ENCODE peak calls at places on chromosomes 3 and 15, in nine cellular contexts. Q is psoas muscle, S is progenitor cell of endocrine pancreas, K is fibroblast of lung, H is thyroid gland, Y is epithelial cell of esophagus, G is cardiac fibroblast, X is astrocyte of the spinal cord, W is right lobe of liver. C is an unnamed sample.

GRCh38 chr15:43977072-43977884 is 150.5 kb downstream of the WDR76 start:
- DNase-seq in Q (no peak), S (no peak), K (peak), H (no peak), Y (no peak), G (peak), X (no peak), W (no peak), C (no peak)

GRCh38 chr15:43204016-43204901 is 16.6 kb downstream of the EPB42 start:
- DNase-seq in Q (peak), S (no peak), K (peak), H (peak), Y (peak), G (peak), X (peak), W (no peak), C (peak)

GRCh38 chr3:150890320-150890719 is 14.9 kb downstream of the MINDY4B start:
- DNase-seq in Q (no peak), S (no peak), K (no peak), H (no peak), Y (no peak), G (peak), X (no peak), W (no peak), C (peak)

GRCh38 chr15:56410712-56411111 is 45.5 kb downstream of the TEX9 start:
- DNase-seq in Q (no peak), S (no peak), K (no peak), H (no peak), Y (no peak), G (no peak), X (no peak), W (no peak), C (no peak)

GRCh38 chr3:18443670-18444596 is 18.8 kb upstream of the SATB1 start:
- DNase-seq in Q (peak), S (peak), K (peak), H (peak), Y (no peak), G (no peak), X (no peak), W (peak), C (no peak)

GRCh38 chr15:62503451-62503850 is 338.4 kb upstream of the C2CD4B start:
- DNase-seq in Q (peak), S (no peak), K (peak), H (peak), Y (no peak), G (peak), X (peak), W (no peak), C (peak)

GRCh38 chr3:65776494-65776893 is 262.2 kb downstream of the MAGI1 start:
- DNase-seq in Q (no peak), S (no peak), K (peak), H (no peak), Y (peak), G (no peak), X (no peak), W (no peak), C (no peak)

GRCh38 chr3:158492685-158493084 is 78.3 kb upstream of the MLF1 start:
- DNase-seq in Q (no peak), S (no peak), K (no peak), H (no peak), Y (no peak), G (no peak), X (no peak), W (no peak), C (no peak)

GRCh38 chr3:120432105-120432860 is 18.5 kb downstream of the FSTL1 start:
- DNase-seq in Q (no peak), S (no peak), K (peak), H (peak), Y (no peak), G (peak), X (peak), W (no peak), C (no peak)

DNA sequence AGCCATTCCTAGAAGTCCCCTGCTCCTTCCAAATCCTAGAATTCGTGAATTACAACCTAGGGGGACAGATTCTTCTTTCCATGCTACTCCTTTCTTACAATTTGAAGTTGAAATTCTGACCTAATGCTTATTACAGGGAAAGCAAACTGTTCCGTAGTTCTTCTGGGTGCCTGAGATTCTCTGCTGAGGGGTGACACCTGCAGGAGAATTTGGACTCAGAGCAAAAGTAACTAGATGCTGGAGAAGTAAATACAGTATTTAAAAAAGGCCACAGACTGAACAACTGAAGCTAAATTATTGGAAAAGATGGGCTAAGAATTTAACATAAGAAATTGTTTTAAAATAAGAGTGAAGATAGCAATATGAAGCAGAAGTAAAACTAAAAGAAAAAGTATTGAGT is 37.9 kb downstream of the ACAD9 start:
- DNase-seq in Q (no peak), S (no peak), K (no peak), H (no peak), Y (no peak), G (no peak), X (no peak), W (no peak), C (no peak)
- TF ChIP-seq CTCF in Q (no peak), S (no peak), K (no peak), H (no peak), Y (peak), G (no peak), X (peak), W (peak), C (no peak)

GRCh38 chr3:142960322-142960850 is 3.1 kb downstream of the PAQR9 start:
- DNase-seq in Q (no peak), S (no peak), K (no peak), H (no peak), Y (no peak), G (no peak), X (no peak), W (no peak), C (no peak)

GRCh38 chr3:142961539-142961938 is 1.9 kb downstream of the PAQR9 start:
- DNase-seq in Q (no peak), S (no peak), K (no peak), H (no peak), Y (no peak), G (no peak), X (no peak), W (no peak), C (no peak)

GRCh38 chr3:142962520-142963265 is 781 bp downstream of the PAQR9 start:
- DNase-seq in Q (no peak), S (no peak), K (no peak), H (no peak), Y (no peak), G (no peak), X (no peak), W (peak), C (no peak)

GRCh38 chr3:142962175-142962519 is 1.3 kb downstream of the PAQR9 start:
- DNase-seq in Q (no peak), S (no peak), K (no peak), H (no peak), Y (no peak), G (no peak), X (no peak), W (no peak), C (no peak)

DNA sequence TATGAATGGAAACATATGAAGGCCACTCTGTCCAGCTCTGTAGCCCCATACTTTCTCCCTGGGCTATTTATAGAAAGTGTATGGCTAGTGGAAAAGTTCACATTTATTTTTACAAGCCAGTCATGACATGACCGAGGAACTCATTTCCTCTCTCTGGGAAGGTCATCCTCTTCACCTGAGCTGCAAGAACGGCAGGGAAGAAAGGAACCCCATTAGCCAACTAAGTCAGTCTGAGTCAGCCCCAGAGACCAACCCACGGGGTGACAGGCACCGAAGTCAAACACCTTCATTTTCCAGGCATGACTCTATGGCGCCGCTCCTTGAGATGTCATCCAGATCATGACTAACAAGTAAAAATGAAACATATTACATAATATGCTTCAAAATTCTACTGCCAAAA is 4.8 kb downstream of the PAQR9 start:
- DNase-seq in Q (peak), S (no peak), K (peak), H (no peak), Y (peak), G (peak), X (peak), W (no peak), C (peak)
- TF ChIP-seq CTCF in Q (no peak), S (no peak), K (no peak), H (no peak), Y (peak), G (no peak), X (no peak), W (no peak), C (no peak)

GRCh38 chr15:68504721-68505090 is 72.7 kb upstream of the ITGA11 start:
- DNase-seq in Q (no peak), S (no peak), K (no peak), H (no peak), Y (no peak), G (no peak), X (no peak), W (no peak), C (no peak)
- TF ChIP-seq CTCF in Q (no peak), S (no peak), K (no peak), H (no peak), Y (no peak), G (no peak), X (no peak), W (no peak), C (no peak)

GRCh38 chr3:192916455-192917257 is 1.0 kb downstream of the MB21D2 start:
- DNase-seq in Q (peak), S (peak), K (peak), H (peak), Y (peak), G (peak), X (peak), W (peak), C (peak)

GRCh38 chr3:192915724-192916123 is 1.9 kb downstream of the MB21D2 start:
- DNase-seq in Q (no peak), S (no peak), K (peak), H (no peak), Y (peak), G (peak), X (no peak), W (no peak), C (no peak)

GRCh38 chr3:192914873-192915272 is 2.8 kb downstream of the MB21D2 start:
- DNase-seq in Q (no peak), S (no peak), K (no peak), H (no peak), Y (no peak), G (no peak), X (no peak), W (no peak), C (no peak)

GRCh38 chr3:192913540-192913939 is 4.1 kb downstream of the MB21D2 start:
- DNase-seq in Q (no peak), S (no peak), K (no peak), H (no peak), Y (no peak), G (no peak), X (no peak), W (no peak), C (no peak)

GRCh38 chr3:192915306-192915705 is 2.4 kb downstream of the MB21D2 start:
- DNase-seq in Q (no peak), S (no peak), K (peak), H (no peak), Y (peak), G (peak), X (peak), W (no peak), C (peak)
- TF ChIP-seq CTCF in Q (no peak), S (no peak), K (peak), H (no peak), Y (no peak), G (peak), X (peak), W (no peak), C (peak)

GRCh38 chr3:157163554-157163953 is 3.6 kb upstream of the CCNL1 start:
- DNase-seq in Q (no peak), S (no peak), K (no peak), H (no peak), Y (no peak), G (no peak), X (no peak), W (no peak), C (no peak)

GRCh38 chr3:157159037-157159761 is 748 bp downstream of the CCNL1 start:
- DNase-seq in Q (peak), S (peak), K (peak), H (peak), Y (peak), G (peak), X (peak), W (peak), C (peak)

GRCh38 chr3:157157836-157158235 is 2.1 kb downstream of the CCNL1 start:
- DNase-seq in Q (no peak), S (no peak), K (no peak), H (no peak), Y (no peak), G (no peak), X (no peak), W (no peak), C (no peak)

GRCh38 chr3:157159762-157160651 is at the start of gene CCNL1:
- DNase-seq in Q (peak), S (peak), K (peak), H (peak), Y (peak), G (peak), X (peak), W (peak), C (peak)

DNA sequence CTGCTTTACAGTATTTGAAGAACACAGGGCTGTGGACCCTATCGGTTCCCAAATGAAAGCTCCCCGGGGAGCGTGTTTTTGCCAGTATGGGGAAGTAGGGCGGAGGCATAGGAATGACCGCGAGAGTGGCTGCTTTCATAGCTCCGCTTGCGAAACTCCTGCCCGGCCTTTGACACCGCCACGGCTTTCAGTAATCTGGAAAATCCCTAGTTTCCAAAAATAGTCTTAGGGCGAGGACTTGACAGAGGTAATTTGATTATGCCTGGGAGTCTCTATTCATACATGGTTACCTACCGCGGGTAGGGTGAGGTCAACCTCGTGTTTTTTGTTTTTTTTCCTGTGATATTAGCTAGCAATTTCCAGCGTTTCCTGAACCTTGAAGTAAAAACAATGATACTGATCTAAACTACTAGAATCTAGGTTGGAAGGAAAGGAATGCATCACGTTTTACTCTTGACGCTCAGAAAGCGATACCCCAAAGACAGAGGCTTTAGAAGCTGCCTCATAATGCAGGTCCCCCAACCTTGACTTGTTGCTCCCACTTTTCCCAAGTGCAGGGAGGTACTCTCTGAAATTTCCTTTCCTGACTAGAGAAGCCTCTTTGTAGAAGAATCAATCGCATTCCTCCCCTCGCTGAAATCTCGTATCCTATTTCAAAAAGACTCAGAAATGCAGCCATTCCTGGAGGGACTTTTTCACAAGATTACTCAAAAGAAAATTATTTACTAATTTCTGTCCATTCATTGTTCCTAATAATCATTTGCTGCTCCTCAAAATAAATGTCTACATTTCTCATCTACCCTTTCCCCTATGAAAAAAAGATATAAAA is 919 bp upstream of the CCNL1 start:
- DNase-seq in Q (peak), S (no peak), K (peak), H (peak), Y (peak), G (peak), X (peak), W (peak), C (peak)
- TF ChIP-seq CTCF in Q (no peak), S (no peak), K (no peak), H (no peak), Y (no peak), G (no peak), X (no peak), W (no peak), C (no peak)

GRCh38 chr15:52463638-52464037 is 65.0 kb downstream of the MYO5A start:
- DNase-seq in Q (no peak), S (no peak), K (peak), H (no peak), Y (no peak), G (peak), X (no peak), W (no peak), C (peak)
- TF ChIP-seq CTCF in Q (peak), S (no peak), K (no peak), H (no peak), Y (peak), G (no peak), X (peak), W (no peak), C (no peak)

DNA sequence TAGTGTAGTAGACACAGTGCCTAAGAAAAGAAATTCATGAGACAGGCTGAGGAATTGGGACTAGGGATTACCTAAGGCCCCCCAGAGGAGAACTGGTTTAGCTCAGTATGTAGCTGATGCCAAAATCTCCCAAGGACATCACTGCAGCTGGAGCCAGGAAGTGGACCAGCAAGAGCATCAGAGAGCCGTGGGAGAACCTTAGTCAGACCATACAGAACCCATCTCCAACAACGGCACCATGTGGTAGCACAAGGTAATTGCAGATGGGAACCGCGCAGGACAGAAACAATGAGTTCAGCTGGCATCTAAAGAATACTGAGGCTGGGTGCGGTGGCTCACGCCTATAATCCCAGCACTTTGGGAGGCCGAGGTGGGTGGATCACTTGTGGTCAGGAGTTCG is 81.7 kb downstream of the WNT5A start:
- DNase-seq in Q (no peak), S (no peak), K (peak), H (no peak), Y (peak), G (peak), X (peak), W (no peak), C (peak)
- TF ChIP-seq CTCF in Q (peak), S (peak), K (no peak), H (peak), Y (peak), G (peak), X (peak), W (peak), C (no peak)